ENCODE peak calls at places on chromosomes 6 and 20, in four cellular contexts. F is GM23248, C is HCT116, L is fibroblast of lung. B is an unnamed sample.
A peak's percentile ranks its signal among the peaks of the same experiment; 100 is the strongest.

GRCh38 chr20:9514461-9515210 is at the start of gene LAMP5:
- DNase-seq in F (peak; percentile 58), C (no peak), L (peak; percentile 47), B (peak; percentile 92)

GRCh38 chr6:92790381-92790780 is 629.0 kb downstream of the EPHA7 start:
- DNase-seq in F (no peak), C (no peak), L (no peak), B (no peak)

GRCh38 chr20:50123418-50123817 is 10.5 kb upstream of the UBE2V1 start:
- DNase-seq in F (no peak), C (no peak), L (no peak), B (no peak)

GRCh38 chr20:46801003-46801702 is 91.7 kb downstream of the SLC2A10 start:
- DNase-seq in F (no peak), C (no peak), L (no peak), B (no peak)

GRCh38 chr6:3481640-3482039 is 24.8 kb upstream of the SLC22A23 start:
- DNase-seq in F (no peak), C (no peak), L (no peak), B (no peak)

GRCh38 chr6:15518057-15518456 is 144.8 kb downstream of the DTNBP1 start:
- DNase-seq in F (no peak), C (no peak), L (peak; percentile 57), B (no peak)

GRCh38 chr6:53201270-53201669 is 52.6 kb upstream of the GCM1 start:
- DNase-seq in F (no peak), C (no peak), L (no peak), B (no peak)

GRCh38 chr6:146357578-146358340 is 185.9 kb upstream of the RAB32 start:
- DNase-seq in F (peak; percentile 90), C (no peak), L (peak; percentile 98), B (no peak)

GRCh38 chr6:42766163-42766670 is 15.6 kb upstream of the BICRAL start:
- DNase-seq in F (peak; percentile 88), C (peak; percentile 52), L (peak; percentile 90), B (no peak)

GRCh38 chr6:108556864-108557493 is 3.7 kb upstream of the FOXO3 start:
- DNase-seq in F (no peak), C (no peak), L (peak; percentile 20), B (no peak)

GRCh38 chr6:143755301-143755744 is 77.6 kb downstream of the PHACTR2 start:
- DNase-seq in F (no peak), C (no peak), L (peak; percentile 64), B (no peak)

GRCh38 chr6:23692184-23692583 is 433.8 kb upstream of the NRSN1 start:
- DNase-seq in F (no peak), C (no peak), L (no peak), B (no peak)

GRCh38 chr6:14276066-14276465 is 158.5 kb downstream of the CD83 start:
- DNase-seq in F (no peak), C (no peak), L (no peak), B (peak; percentile 57)

GRCh38 chr6:14276667-14277404 is 159.3 kb downstream of the CD83 start:
- DNase-seq in F (no peak), C (no peak), L (peak; percentile 61), B (peak; percentile 44)

GRCh38 chr6:14278000-14278399 is 160.4 kb downstream of the CD83 start:
- DNase-seq in F (no peak), C (no peak), L (peak; percentile 20), B (peak; percentile 36)

GRCh38 chr6:14278436-14278835 is 160.9 kb downstream of the CD83 start:
- DNase-seq in F (no peak), C (no peak), L (no peak), B (peak; percentile 61)

DNA sequence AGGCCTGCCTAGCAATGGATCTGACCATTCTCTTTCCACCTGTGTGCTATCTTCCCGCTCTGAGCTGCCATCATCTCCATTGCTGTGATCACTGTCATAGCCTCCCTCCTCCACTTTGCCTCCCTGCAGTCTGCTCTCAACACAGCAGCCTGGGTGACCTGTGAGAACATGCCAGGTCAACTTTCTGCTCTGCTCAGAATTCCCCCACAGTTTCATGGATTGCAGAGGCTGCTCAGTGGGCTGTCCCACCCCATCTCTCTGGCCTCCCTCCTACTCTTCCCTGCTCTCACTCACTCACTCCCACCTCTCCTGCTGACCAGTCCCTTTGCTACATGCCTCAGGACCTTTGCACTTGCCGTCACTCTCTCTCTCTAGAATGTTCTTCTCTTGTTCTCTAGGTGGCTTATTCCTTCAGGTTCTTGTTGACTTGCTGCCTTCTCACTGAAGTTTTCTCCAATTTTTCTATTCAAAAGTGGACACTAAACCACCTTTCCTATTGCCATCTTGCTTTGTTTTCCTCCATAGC is 159.9 kb downstream of the CD83 start:
- DNase-seq in F (no peak), C (no peak), L (no peak), B (peak; percentile 66)
- H3K9ac ChIP-seq in F (no peak overlapping the region), C (no peak overlapping the region), L (no peak overlapping the region), B (no peak overlapping the region)

DNA sequence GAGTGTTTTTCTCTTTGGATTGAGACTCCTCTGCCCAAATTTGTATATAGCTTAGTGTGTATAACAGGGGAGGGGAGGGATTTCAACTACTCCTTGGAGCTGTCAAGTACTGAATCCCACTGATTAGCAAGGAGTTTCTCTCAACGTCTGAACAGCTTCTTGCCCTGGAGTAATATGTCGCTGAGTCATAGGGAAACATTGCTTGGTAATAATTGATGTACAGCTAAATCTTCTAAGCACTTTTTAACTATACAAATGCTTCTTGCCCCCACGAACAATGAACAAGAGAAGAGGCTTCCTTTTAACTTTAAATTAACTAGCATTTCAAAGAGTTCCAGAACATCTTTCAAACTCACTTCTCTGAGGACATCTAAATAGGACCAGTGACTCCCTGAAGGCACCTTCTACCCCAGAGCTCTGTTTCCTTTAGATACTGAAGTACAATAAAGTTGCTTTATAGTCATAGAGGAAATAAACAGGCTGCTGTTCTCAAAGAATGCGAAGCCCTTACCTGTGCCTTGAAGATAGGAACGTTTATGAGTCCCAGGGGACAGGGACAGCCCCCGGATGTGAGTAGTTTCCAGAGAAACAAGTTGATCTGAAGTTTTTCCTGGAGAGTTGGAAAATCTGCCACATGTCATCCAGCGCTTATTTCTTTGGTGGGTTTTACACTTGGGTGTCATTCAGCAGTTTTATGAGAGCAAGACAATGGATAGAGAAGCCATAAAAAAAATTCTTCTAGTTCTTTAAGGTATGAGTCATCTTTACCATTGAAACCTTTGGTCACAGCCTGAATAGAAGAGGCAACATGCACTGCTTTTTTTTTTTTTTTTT is 462.5 kb upstream of the BTBD3 start:
- DNase-seq in F (peak; percentile 74), C (peak; percentile 90), L (peak; percentile 88), B (no peak)
- H3K9ac ChIP-seq in F (no peak overlapping the region), C (peak overlapping the region; percentile 42), L (no peak overlapping the region), B (no peak overlapping the region)

DNA sequence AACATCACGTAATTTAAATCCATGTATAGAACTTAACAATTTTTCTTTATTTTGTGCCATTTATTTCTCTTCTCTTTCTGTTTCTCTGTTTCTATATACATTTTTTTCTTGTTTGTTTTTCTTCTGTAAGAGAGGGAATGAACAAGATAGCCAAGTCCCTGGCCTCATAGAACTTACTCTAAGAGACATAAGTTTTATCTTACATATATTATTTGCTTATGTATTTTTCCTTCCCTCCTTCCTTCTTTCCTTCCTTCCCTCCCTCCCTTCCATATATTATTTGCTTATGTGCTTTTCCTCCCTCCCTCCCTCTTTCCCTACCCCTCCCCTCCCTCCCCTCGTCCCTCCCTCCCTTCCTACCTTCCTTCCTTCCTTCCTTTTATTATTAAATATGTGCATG is 13.0 kb downstream of the DOK5 start:
- DNase-seq in F (no peak), C (no peak), L (no peak), B (no peak)
- H3K9ac ChIP-seq in F (no peak overlapping the region), C (no peak overlapping the region), L (no peak overlapping the region), B (no peak overlapping the region)

GRCh38 chr6:20876016-20876415 is 341.8 kb downstream of the CDKAL1 start:
- DNase-seq in F (peak; percentile 67), C (no peak), L (peak; percentile 86), B (no peak)
- H3K9ac ChIP-seq in F (no peak overlapping the region), C (no peak overlapping the region), L (no peak overlapping the region), B (no peak overlapping the region)

GRCh38 chr6:328924-329323 is 36.6 kb downstream of the DUSP22 start:
- DNase-seq in F (no peak), C (no peak), L (no peak), B (no peak)
- H3K9ac ChIP-seq in F (no peak overlapping the region), C (no peak overlapping the region), L (no peak overlapping the region), B (no peak overlapping the region)

DNA sequence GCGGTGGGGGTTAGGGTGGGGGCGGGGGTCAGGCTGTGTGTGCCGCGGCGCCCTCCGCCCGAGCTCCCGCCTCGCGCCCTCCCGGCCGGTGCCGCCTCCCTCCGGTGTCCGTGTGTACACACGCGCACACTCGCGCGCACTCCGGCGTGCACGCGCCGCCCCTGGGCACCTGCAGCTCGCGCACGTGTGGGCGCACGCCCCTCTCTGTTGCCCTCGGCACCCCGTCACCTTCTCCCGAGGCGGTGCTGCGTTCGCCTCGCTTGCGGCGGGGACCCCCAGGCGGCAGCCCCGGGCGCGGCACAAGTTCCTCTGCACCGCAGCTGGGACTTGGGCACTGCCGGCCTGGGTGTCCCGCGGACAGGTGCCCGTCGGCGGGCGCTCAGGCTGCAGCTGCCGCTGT is 525 bp downstream of the MACROD2 start:
- DNase-seq in F (peak; percentile 54), C (no peak), L (no peak), B (peak; percentile 79)
- H3K9ac ChIP-seq in F (peak overlapping the region; percentile 49), C (peak overlapping the region; percentile 41), L (no peak overlapping the region), B (peak overlapping the region; percentile 29)

GRCh38 chr6:33761922-33762629 is 15.4 kb upstream of the IP6K3 start:
- DNase-seq in F (peak; percentile 56), C (no peak), L (no peak), B (peak; percentile 87)
- H3K9ac ChIP-seq in F (no peak overlapping the region), C (no peak overlapping the region), L (no peak overlapping the region), B (no peak overlapping the region)

B was measured in endodermal cell.